ENCODE peak calls at places on chromosomes 13 and 19, in eight cellular contexts. B is activated CD4-positive, alpha-beta T cell treated with anti-CD3 and anti-CD28 coated beads for 48 hours; Y is fibroblast of the conjunctiva; C is lung; L is activated gamma-delta T cell treated with Interleukin-2 at 50 U/mL for 16 hours; W is omental fat pad; J is mucosa of descending colon; X is PC-9. T is an unnamed sample.

GRCh38 chr13:29369060-29369743 is 226.3 kb downstream of the SLC7A1 start:
- DNase-seq in J (no peak), B (no peak), L (no peak), X (peak; percentile 4), Y (peak; percentile 30), C (no peak), W (no peak), T (peak; percentile 6)

GRCh38 chr19:13885826-13886365 is 9.0 kb downstream of the NANOS3 start:
- DNase-seq in W (no peak), X (no peak), L (peak; percentile 18), Y (no peak), C (no peak), B (no peak), J (peak; percentile 45), T (no peak)

GRCh38 chr13:92297971-92298942 is 899.8 kb downstream of the GPC5 start:
- DNase-seq in J (no peak), X (no peak), C (no peak), Y (no peak), W (no peak), L (no peak), B (no peak), T (no peak)

GRCh38 chr13:93534181-93534700 is 307.6 kb downstream of the GPC6 start:
- DNase-seq in X (no peak), J (no peak), W (no peak), L (no peak), Y (no peak), B (no peak), C (no peak), T (no peak)

GRCh38 chr19:4130635-4131438 is 6.9 kb upstream of the MAP2K2 start:
- DNase-seq in X (peak; percentile 46), C (no peak), Y (peak; percentile 26), B (no peak), W (no peak), L (no peak), J (no peak), T (no peak)

GRCh38 chr19:44988896-44989563 is 12.2 kb upstream of the RELB start:
- DNase-seq in L (peak; percentile 55), X (peak; percentile 49), J (peak; percentile 82), Y (peak; percentile 50), W (peak; percentile 43), B (peak; percentile 78), C (peak; percentile 61), T (peak; percentile 17)

GRCh38 chr19:30783936-30784335 is 411.8 kb downstream of the ZNF536 start:
- DNase-seq in J (no peak), Y (no peak), X (no peak), C (no peak), L (no peak), W (no peak), B (no peak), T (no peak)

GRCh38 chr13:57632276-57633140 is 964 bp downstream of the PCDH17 start:
- DNase-seq in B (peak; percentile 5), X (no peak), C (no peak), W (no peak), Y (no peak), J (no peak), L (no peak), T (no peak)

GRCh38 chr13:28574617-28575142 is 79.8 kb upstream of the FLT1 start:
- DNase-seq in J (peak; percentile 37), B (peak; percentile 55), L (no peak), X (no peak), W (no peak), Y (peak; percentile 45), C (no peak), T (peak; percentile 92)